ENCODE peak calls at places on chromosomes 5 and 9, in six cellular contexts. H is astrocyte of the spinal cord, D is HL-60, G is fibroblast of lung, K is amniotic stem cell, W is ACHN. X is an unnamed sample.

GRCh38 chr5:13412040-13412595 is 532.4 kb downstream of the DNAH5 start:
- DNase-seq in H (no peak), D (no peak), G (no peak), K (no peak), W (no peak), X (no peak)

GRCh38 chr9:137987244-137988030 is 109.9 kb downstream of the CACNA1B start:
- DNase-seq in H (no peak), D (no peak), G (no peak), K (no peak), W (no peak), X (no peak)

GRCh38 chr9:5610491-5610890 is 18.4 kb upstream of the RIC1 start:
- DNase-seq in H (no peak), D (no peak), G (no peak), K (no peak), W (no peak), X (no peak)

GRCh38 chr9:92970467-92970923 is 23.2 kb downstream of the FGD3 start:
- DNase-seq in H (no peak), D (no peak), G (no peak), K (no peak), W (peak), X (no peak)

GRCh38 chr9:113370806-113371325 is 5.9 kb downstream of the HDHD3 start:
- DNase-seq in H (no peak), D (no peak), G (no peak), K (no peak), W (no peak), X (no peak)

GRCh38 chr5:93894471-93895354 is 153.3 kb upstream of the POU5F2 start:
- DNase-seq in H (no peak), D (no peak), G (peak), K (no peak), W (peak), X (no peak)

GRCh38 chr9:113574381-113575262 is 111.1 kb downstream of the RGS3 start:
- DNase-seq in H (no peak), D (no peak), G (no peak), K (no peak), W (no peak), X (no peak)

GRCh38 chr5:84374568-84374967 is 10.1 kb downstream of the EDIL3 start:
- DNase-seq in H (no peak), D (no peak), G (no peak), K (no peak), W (no peak), X (no peak)

X was measured in mucosa of gallbladder.